ENCODE peak calls at places on chromosomes 2 and 18, in nine cellular contexts. F is Karpas-422, B is GM23248, D is SK-N-SH, S is PC-9, Z is PC-3, G is MM.1S, Y is GM23338, T is HCT116. W is an unnamed sample. For H3K9me2, the result is how much of the 10 kb centered on the place peaks cover.

GRCh38 chr2:27954261-27954673 is 63.7 kb downstream of the BABAM2 start:
- DNase-seq in G (no peak), S (no peak), D (no peak), Y (no peak), B (peak), F (no peak), T (no peak), Z (peak), W (peak)

GRCh38 chr2:183541766-183542165 is 417.5 kb downstream of the NUP35 start:
- DNase-seq in G (no peak), B (peak), Z (peak), D (no peak), F (no peak), T (no peak), Y (no peak), S (no peak), W (peak)

GRCh38 chr2:30235008-30235655 is 3.8 kb downstream of the LBH start:
- DNase-seq in S (no peak), B (peak), D (no peak), T (no peak), Z (peak), G (no peak), F (no peak), Y (no peak), W (no peak)

GRCh38 chr2:50241292-50241691 is 790.6 kb downstream of the NRXN1 start:
- DNase-seq in D (no peak), Z (no peak), S (no peak), F (no peak), T (no peak), G (no peak), Y (no peak), B (no peak), W (no peak)

GRCh38 chr18:48885951-48886400 is 64.8 kb downstream of the SMAD7 start:
- DNase-seq in Z (no peak), F (no peak), B (no peak), T (no peak), G (no peak), S (no peak), D (no peak), Y (no peak), W (no peak)

GRCh38 chr2:236262238-236262637 is 2.0 kb downstream of the ASB18 start:
- DNase-seq in Z (no peak), B (no peak), Y (no peak), F (no peak), G (no peak), T (no peak), D (no peak), S (no peak), W (no peak)

GRCh38 chr2:206996556-206997065 is 57.3 kb downstream of the CPO start:
- DNase-seq in D (no peak), S (no peak), T (no peak), F (no peak), G (no peak), Y (no peak), B (no peak), Z (no peak), W (no peak)

GRCh38 chr2:147224070-147224469 is 620.8 kb upstream of the ACVR2A start:
- DNase-seq in B (peak), Y (peak), S (no peak), F (no peak), T (no peak), G (no peak), Z (peak), D (no peak), W (no peak)

GRCh38 chr2:59073257-59073656 is 832.1 kb upstream of the FANCL start:
- DNase-seq in Y (no peak), Z (no peak), D (no peak), S (no peak), B (no peak), G (no peak), F (no peak), T (no peak), W (peak)

GRCh38 chr2:239747274-239747673 is 277.9 kb downstream of the NDUFA10 start:
- DNase-seq in F (no peak), D (no peak), B (no peak), Z (no peak), G (no peak), T (no peak), S (no peak), Y (no peak), W (no peak)
- H3K9me2 ChIP-seq in F (under half), D (under half), B (under half), Z (under half), G (under half), T (under half), S (under half), Y (under half), W (under half)

DNA sequence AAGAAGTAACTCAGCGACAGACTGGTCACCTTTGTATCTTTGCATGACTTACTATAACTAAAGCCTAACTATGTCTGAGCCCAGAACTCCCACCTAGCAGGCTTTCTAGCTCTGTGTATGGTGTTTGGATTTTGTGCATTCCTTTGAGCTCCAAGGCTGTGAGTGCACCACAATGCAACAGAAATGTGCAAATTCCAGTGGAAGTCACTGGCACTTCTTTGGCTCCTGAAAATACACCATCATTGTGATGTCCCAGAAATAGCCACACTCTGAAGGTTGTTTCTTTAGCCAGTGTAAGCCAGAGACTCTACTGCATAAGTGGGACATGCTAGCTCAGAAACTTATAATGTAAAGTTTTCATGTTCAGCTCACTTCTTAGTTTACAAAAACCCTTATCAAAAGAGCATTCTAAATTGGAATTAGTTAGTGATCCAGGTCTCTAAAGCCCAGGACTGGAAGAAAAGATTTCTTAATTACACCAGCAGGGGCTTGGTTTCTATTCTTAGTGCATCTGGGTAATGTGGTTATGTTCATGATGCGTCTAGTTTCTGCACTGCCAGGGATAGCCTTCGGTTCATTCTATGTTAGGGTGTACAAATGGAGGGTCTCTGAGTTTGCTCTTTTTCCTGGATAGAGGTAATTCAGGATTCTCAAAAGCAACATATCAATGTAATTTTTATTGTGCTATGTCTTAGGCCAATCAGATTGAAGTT is 1239.5 kb upstream of the ZEB2 start:
- DNase-seq in Y (no peak), Z (no peak), T (no peak), B (no peak), S (no peak), F (no peak), D (no peak), G (no peak), W (no peak)
- H3K9me2 ChIP-seq in Y (under half), Z (under half), T (under half), B (under half), S (under half), F (under half), D (under half), G (under half), W (under half)

GRCh38 chr18:25251127-25251526 is 100.8 kb downstream of the ZNF521 start:
- DNase-seq in B (no peak), T (no peak), Y (no peak), G (no peak), Z (no peak), F (no peak), D (no peak), S (no peak), W (no peak)
- H3K9me2 ChIP-seq in B (under half), T (under half), Y (under half), G (under half), Z (under half), F (under half), D (under half), S (under half), W (under half)

GRCh38 chr2:39870871-39871270 is 91.8 kb upstream of the THUMPD2 start:
- DNase-seq in B (no peak), T (no peak), D (no peak), Y (no peak), S (no peak), G (no peak), F (no peak), Z (no peak), W (no peak)
- H3K9me2 ChIP-seq in B (under half), T (under half), D (under half), Y (under half), S (under half), G (under half), F (under half), Z (under half), W (under half)

DNA sequence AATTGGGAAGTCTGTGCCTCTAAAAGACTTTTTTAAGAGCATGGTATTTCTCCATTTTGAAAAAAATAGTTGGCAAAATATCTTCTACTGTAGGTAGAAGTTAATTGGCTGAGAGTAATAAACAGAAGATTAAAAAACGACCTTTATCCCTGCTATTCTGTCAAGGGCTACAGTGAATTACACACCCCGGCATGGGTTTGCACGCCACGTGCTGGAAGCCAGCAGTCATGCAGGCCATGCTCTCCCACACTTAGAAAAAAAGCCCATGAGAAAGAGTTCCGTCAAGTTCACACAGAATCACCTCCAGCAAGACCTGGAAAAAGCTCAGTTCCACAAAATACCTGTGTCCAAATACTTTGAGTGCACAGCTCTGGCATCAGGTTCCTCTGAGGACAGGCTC is 26.8 kb downstream of the FAM110C start:
- DNase-seq in Z (no peak), S (no peak), G (no peak), T (no peak), B (no peak), F (no peak), Y (no peak), D (no peak), W (no peak)
- H3K9me2 ChIP-seq in Z (under half), S (under half), G (under half), T (under half), B (under half), F (under half), Y (under half), D (under half), W (under half)

GRCh38 chr2:143481728-143482127 is 352.5 kb downstream of the ARHGAP15 start:
- DNase-seq in Y (peak), G (no peak), D (no peak), Z (no peak), B (no peak), T (no peak), S (no peak), F (no peak), W (no peak)

GRCh38 chr2:143481231-143481613 is 352.0 kb downstream of the ARHGAP15 start:
- DNase-seq in D (no peak), S (no peak), T (no peak), F (no peak), B (no peak), G (no peak), Z (no peak), Y (no peak), W (no peak)

GRCh38 chr2:143480586-143481230 is 351.5 kb downstream of the ARHGAP15 start:
- DNase-seq in D (no peak), F (no peak), S (no peak), Z (no peak), Y (no peak), B (peak), T (no peak), G (no peak), W (no peak)

GRCh38 chr2:143482316-143482715 is 353.1 kb downstream of the ARHGAP15 start:
- DNase-seq in G (no peak), D (no peak), S (no peak), B (no peak), T (no peak), F (no peak), Y (no peak), Z (no peak), W (no peak)

DNA sequence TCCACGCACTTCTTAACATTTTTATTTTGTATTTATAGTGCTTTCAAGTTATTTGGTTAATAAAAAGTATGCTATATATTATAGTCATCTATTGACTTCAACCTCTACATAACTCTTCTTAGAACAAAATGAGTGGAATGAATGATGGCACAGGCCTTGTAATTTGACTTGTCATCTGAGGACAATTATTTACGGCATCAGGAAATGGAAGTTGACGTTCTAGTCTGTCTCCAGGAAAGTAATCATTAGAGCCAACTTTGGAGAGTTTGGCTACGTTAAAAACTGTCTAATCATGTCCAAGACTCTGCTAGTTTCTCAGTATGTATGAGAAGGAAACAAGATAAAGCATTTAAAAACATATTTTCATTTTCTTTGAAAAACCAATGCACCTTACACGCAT is 353.5 kb downstream of the ARHGAP15 start:
- DNase-seq in Z (no peak), Y (no peak), S (no peak), B (no peak), T (no peak), G (no peak), F (no peak), D (no peak), W (no peak)
- H3K9me2 ChIP-seq in Z (under half), Y (under half), S (under half), B (under half), T (under half), G (under half), F (under half), D (under half), W (under half)

GRCh38 chr2:156601840-156602551 is 165.8 kb downstream of the GPD2 start:
- DNase-seq in Z (no peak), T (no peak), G (no peak), S (no peak), B (no peak), D (no peak), Y (no peak), F (no peak), W (no peak)
- H3K9me2 ChIP-seq in Z (under half), T (under half), G (under half), S (under half), B (under half), D (under half), Y (under half), F (under half), W (under half)

GRCh38 chr2:223003191-223003590 is 48.8 kb upstream of the KCNE4 start:
- DNase-seq in Z (no peak), D (no peak), T (no peak), S (no peak), G (no peak), Y (no peak), B (no peak), F (no peak), W (no peak)
- H3K9me2 ChIP-seq in Z (under half), D (under half), T (under half), S (under half), G (under half), Y (under half), B (under half), F (under half), W (under half)

GRCh38 chr2:65227471-65228248 is at the start of gene ACTR2:
- DNase-seq in B (peak), Z (peak), S (peak), G (peak), D (peak), T (peak), Y (peak), F (peak), W (peak)

GRCh38 chr2:65232636-65233035 is 5.0 kb downstream of the ACTR2 start:
- DNase-seq in B (peak), G (no peak), D (no peak), S (no peak), Y (no peak), F (no peak), T (no peak), Z (peak), W (no peak)

GRCh38 chr2:65228249-65228750 is 669 bp downstream of the ACTR2 start:
- DNase-seq in F (peak), S (no peak), B (peak), Z (no peak), G (peak), D (peak), T (no peak), Y (peak), W (no peak)

GRCh38 chr2:65231892-65232477 is 4.4 kb downstream of the ACTR2 start:
- DNase-seq in G (no peak), Z (no peak), D (no peak), Y (peak), T (no peak), B (peak), F (no peak), S (no peak), W (no peak)

GRCh38 chr2:65231121-65231520 is 3.5 kb downstream of the ACTR2 start:
- DNase-seq in D (no peak), B (peak), S (no peak), T (no peak), F (no peak), Z (peak), Y (no peak), G (no peak), W (no peak)
- H3K9me2 ChIP-seq in D (under half), B (under half), S (under half), T (under half), F (under half), Z (under half), Y (under half), G (under half), W (under half)

DNA sequence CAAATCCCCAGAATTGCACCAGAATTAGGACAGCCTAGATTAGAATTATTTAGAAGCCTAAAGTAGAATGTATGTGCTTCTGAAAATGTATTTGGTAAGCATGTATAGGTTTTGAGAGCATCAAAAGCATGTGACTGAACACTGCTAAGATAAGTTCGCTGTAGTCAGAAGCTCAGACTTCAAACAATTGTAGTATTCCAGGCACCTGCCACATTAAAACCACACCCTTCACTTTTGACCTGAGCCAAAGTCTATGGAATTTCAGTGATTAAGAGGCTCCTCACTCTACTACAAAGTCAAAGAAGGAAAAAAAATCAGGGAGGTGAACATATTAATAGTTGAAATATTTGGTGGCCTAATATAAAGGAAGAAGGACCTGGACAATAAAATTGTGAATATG is 8.2 kb downstream of the KCNJ3 start:
- DNase-seq in T (no peak), S (no peak), F (no peak), Y (no peak), D (no peak), B (no peak), G (no peak), Z (no peak), W (no peak)
- H3K9me2 ChIP-seq in T (under half), S (under half), F (under half), Y (under half), D (under half), B (under half), G (under half), Z (under half), W (under half)

W was measured in hepatocyte.